ENCODE peak calls at places on chromosomes 12 and 14, in five cellular contexts. Z is NCI-H187, F is psoas muscle, M is fibroblast of mammary gland, D is NCI-H460. P is an unnamed sample.

GRCh38 chr12:6866920-6867406 is 368 bp upstream of the TPI1 start:
- DNase-seq in D (no peak), M (no peak), Z (no peak), F (no peak), P (peak; percentile 22)

GRCh38 chr12:105469701-105470100 is 139.2 kb downstream of the C12orf75 start:
- DNase-seq in M (no peak), D (no peak), F (no peak), Z (no peak), P (no peak)

GRCh38 chr14:101215266-101215665 is 311.7 kb upstream of the RTL1 start:
- DNase-seq in Z (no peak), F (no peak), D (no peak), M (no peak), P (no peak)

GRCh38 chr12:2408262-2408661 is 355.5 kb downstream of the CACNA1C start:
- DNase-seq in M (no peak), Z (no peak), D (no peak), F (no peak), P (no peak)

GRCh38 chr12:125081427-125081826 is 16.2 kb downstream of the AACS start:
- DNase-seq in F (no peak), Z (peak; percentile 97), D (no peak), M (no peak), P (no peak)

GRCh38 chr12:40947812-40948211 is 240.3 kb upstream of the PDZRN4 start:
- DNase-seq in M (no peak), D (no peak), Z (no peak), F (no peak), P (no peak)

GRCh38 chr12:15538881-15539280 is 216.6 kb downstream of the PTPRO start:
- DNase-seq in F (no peak), D (no peak), Z (no peak), M (peak; percentile 74), P (no peak)

GRCh38 chr12:45762185-45763110 is 32.9 kb downstream of the ARID2 start:
- DNase-seq in D (peak; percentile 38), F (no peak), Z (no peak), M (peak; percentile 73), P (peak; percentile 18)

GRCh38 chr14:53022593-53022992 is 71.7 kb upstream of the FERMT2 start:
- DNase-seq in D (no peak), F (no peak), M (no peak), Z (no peak), P (no peak)

GRCh38 chr12:93793983-93794382 is 116.8 kb downstream of the CRADD start:
- DNase-seq in Z (no peak), D (no peak), M (peak; percentile 94), F (no peak), P (no peak)

GRCh38 chr14:103723176-103724081 is 7.8 kb downstream of the ZFYVE21 start:
- DNase-seq in F (no peak), D (no peak), M (no peak), Z (no peak), P (no peak)

GRCh38 chr14:105197274-105197673 is 16.2 kb upstream of the NUDT14 start:
- DNase-seq in Z (no peak), M (peak; percentile 39), F (no peak), D (no peak), P (no peak)

GRCh38 chr12:113277511-113277910 is 56.2 kb downstream of the TPCN1 start:
- DNase-seq in M (no peak), D (no peak), Z (no peak), F (no peak), P (no peak)